ENCODE peak calls at places on chromosomes 11 and 22, in ten cellular contexts. J is mucosa of gallbladder; L is mesendoderm; T is transverse colon; P is nucleus accumbens; H is DMS 273 treated with DMSO at 0.1 percent for 48 hours; Z is germinal center; B is COLO829; S is stimulated activated CD4-positive, alpha-beta T cell treated with anti-CD3 and anti-CD28 coated beads, Interleukin-2, amount 100 ng/mL, for 48 hours; X is amniotic stem cell. I is an unnamed sample.

GRCh38 chr22:28103596-28103995 is 184.5 kb upstream of the PITPNB start:
- DNase-seq in J (no peak), L (no peak), T (no peak), P (no peak), H (no peak), Z (no peak), B (no peak), S (no peak), X (no peak), I (no peak)

GRCh38 chr11:73570415-73571114 is 27.3 kb downstream of the FAM168A start:
- DNase-seq in J (no peak), L (no peak), T (no peak), P (no peak), H (no peak), Z (no peak), B (no peak), S (no peak), X (peak), I (peak)

GRCh38 chr11:67282155-67282875 is 6.8 kb upstream of the ANKRD13D start:
- DNase-seq in J (no peak), L (no peak), T (peak), P (no peak), H (no peak), Z (no peak), B (no peak), S (no peak), X (no peak), I (no peak)

GRCh38 chr11:20762980-20763379 is 93.6 kb downstream of the NELL1 start:
- DNase-seq in J (no peak), L (peak), T (no peak), P (no peak), H (no peak), Z (no peak), B (no peak), S (no peak), X (no peak), I (no peak)

GRCh38 chr11:107733518-107733917 is 21.7 kb upstream of the SLN start:
- DNase-seq in J (no peak), L (no peak), T (no peak), P (no peak), H (no peak), Z (no peak), B (no peak), S (no peak), X (no peak), I (no peak)

GRCh38 chr11:119207300-119207570 is 1.1 kb downstream of the CBL start:
- DNase-seq in J (no peak), L (no peak), T (no peak), P (no peak), H (no peak), Z (no peak), B (no peak), S (no peak), X (no peak), I (no peak)

GRCh38 chr11:130439876-130440275 is 8.6 kb upstream of the ADAMTS15 start:
- DNase-seq in J (no peak), L (no peak), T (no peak), P (no peak), H (no peak), Z (no peak), B (no peak), S (no peak), X (no peak), I (no peak)

GRCh38 chr11:96013459-96014213 is 89.7 kb upstream of the MTMR2 start:
- DNase-seq in J (no peak), L (peak), T (no peak), P (no peak), H (no peak), Z (no peak), B (no peak), S (no peak), X (no peak), I (no peak)

GRCh38 chr22:44340271-44341239 is 27.8 kb upstream of the SHISAL1 start:
- DNase-seq in J (no peak), L (no peak), T (no peak), P (no peak), H (no peak), Z (no peak), B (no peak), S (no peak), X (no peak), I (no peak)

GRCh38 chr11:103609117-103610066 is 427.0 kb upstream of the DDI1 start:
- DNase-seq in J (no peak), L (peak), T (no peak), P (no peak), H (no peak), Z (no peak), B (peak), S (no peak), X (peak), I (no peak)

GRCh38 chr11:1338201-1339065 is 29.0 kb upstream of the TOLLIP start:
- DNase-seq in J (no peak), L (no peak), T (no peak), P (no peak), H (no peak), Z (no peak), B (no peak), S (no peak), X (no peak), I (peak)

GRCh38 chr22:30397656-30398635 is 1.1 kb downstream of the SEC14L2 start:
- DNase-seq in J (no peak), L (peak), T (no peak), P (no peak), H (no peak), Z (no peak), B (no peak), S (no peak), X (no peak), I (no peak)

GRCh38 chr11:8283510-8284272 is 20.0 kb upstream of the LMO1 start:
- DNase-seq in J (no peak), L (peak), T (no peak), P (no peak), H (peak), Z (no peak), B (no peak), S (no peak), X (no peak), I (no peak)

GRCh38 chr11:17066691-17067090 is 10.8 kb downstream of the RPS13 start:
- DNase-seq in J (no peak), L (no peak), T (no peak), P (peak), H (no peak), Z (no peak), B (no peak), S (no peak), X (no peak), I (no peak)

GRCh38 chr11:14117632-14118031 is 155.1 kb downstream of the SPON1 start:
- DNase-seq in J (peak), L (no peak), T (no peak), P (no peak), H (no peak), Z (no peak), B (no peak), S (no peak), X (no peak), I (no peak)

GRCh38 chr11:31421840-31422239 is 52.2 kb downstream of the DNAJC24 start:
- DNase-seq in J (no peak), L (no peak), T (no peak), P (no peak), H (no peak), Z (no peak), B (no peak), S (no peak), X (no peak), I (no peak)

GRCh38 chr11:96817488-96817887 is 427.7 kb downstream of the JRKL start:
- DNase-seq in J (no peak), L (no peak), T (no peak), P (no peak), H (no peak), Z (no peak), B (no peak), S (no peak), X (no peak), I (no peak)

GRCh38 chr11:132082566-132082965 is 712.2 kb downstream of the NTM start:
- DNase-seq in J (no peak), L (no peak), T (no peak), P (no peak), H (no peak), Z (no peak), B (no peak), S (no peak), X (no peak), I (no peak)

GRCh38 chr11:126109941-126110731 is 47.5 kb upstream of the CDON start:
- DNase-seq in J (no peak), L (no peak), T (no peak), P (no peak), H (no peak), Z (no peak), B (no peak), S (no peak), X (no peak), I (no peak)

GRCh38 chr11:64726211-64726641 is 3.2 kb upstream of the NRXN2 start:
- DNase-seq in J (no peak), L (peak), T (no peak), P (no peak), H (no peak), Z (no peak), B (no peak), S (no peak), X (no peak), I (no peak)

GRCh38 chr22:40076702-40077645 is 82.2 kb downstream of the FAM83F start:
- DNase-seq in J (no peak), L (no peak), T (no peak), P (no peak), H (no peak), Z (no peak), B (no peak), S (no peak), X (peak), I (no peak)

GRCh38 chr22:22999473-22999872 is 70.8 kb upstream of the GNAZ start:
- DNase-seq in J (no peak), L (no peak), T (no peak), P (no peak), H (no peak), Z (no peak), B (no peak), S (no peak), X (no peak), I (no peak)

GRCh38 chr11:101323997-101324396 is 194.4 kb upstream of the PGR start:
- DNase-seq in J (no peak), L (peak), T (no peak), P (no peak), H (no peak), Z (no peak), B (no peak), S (no peak), X (no peak), I (no peak)

GRCh38 chr11:9982127-9982795 is 311.8 kb downstream of the SBF2 start:
- DNase-seq in J (no peak), L (no peak), T (no peak), P (no peak), H (no peak), Z (no peak), B (peak), S (no peak), X (no peak), I (no peak)

GRCh38 chr22:42389137-42389536 is 43.1 kb downstream of the NFAM1 start:
- DNase-seq in J (no peak), L (no peak), T (no peak), P (no peak), H (peak), Z (no peak), B (no peak), S (no peak), X (no peak), I (no peak)

GRCh38 chr11:134512791-134513538 is 100.9 kb upstream of the B3GAT1 start:
- DNase-seq in J (no peak), L (no peak), T (no peak), P (no peak), H (no peak), Z (no peak), B (no peak), S (no peak), X (no peak), I (no peak)

GRCh38 chr11:43706631-43707030 is 26.1 kb downstream of the HSD17B12 start:
- DNase-seq in J (no peak), L (no peak), T (no peak), P (no peak), H (no peak), Z (no peak), B (no peak), S (no peak), X (no peak), I (no peak)

GRCh38 chr11:94968334-94968958 is 4.9 kb downstream of the CWC15 start:
- DNase-seq in J (no peak), L (peak), T (no peak), P (no peak), H (no peak), Z (no peak), B (peak), S (no peak), X (no peak), I (no peak)